ENCODE peak calls at places on chromosomes 3 and 15, in four cellular contexts. E is IMR-90, Y is HepG2, B is GM12878. R is an unnamed sample.

GRCh38 chr15:87477759-87478687 is 778.5 kb downstream of the NTRK3 start:
- DNase-seq in E (peak), Y (no peak), B (no peak), R (peak)

GRCh38 chr15:47582283-47582682 is 135.0 kb upstream of the SEMA6D start:
- DNase-seq in E (no peak), Y (no peak), B (no peak), R (no peak)

GRCh38 chr3:79369306-79369705 is 398.5 kb downstream of the ROBO1 start:
- DNase-seq in E (peak), Y (no peak), B (no peak), R (no peak)

GRCh38 chr3:130849111-130849552 is 44.8 kb upstream of the ATP2C1 start:
- DNase-seq in E (no peak), Y (no peak), B (no peak), R (no peak)

GRCh38 chr15:23753248-23753647 is 66.1 kb upstream of the NDN start:
- DNase-seq in E (no peak), Y (no peak), B (no peak), R (no peak)

GRCh38 chr3:140207541-140207940 is 272.6 kb downstream of the CLSTN2 start:
- DNase-seq in E (no peak), Y (no peak), B (no peak), R (no peak)

GRCh38 chr3:18625085-18625484 is 199.9 kb upstream of the SATB1 start:
- DNase-seq in E (no peak), Y (no peak), B (no peak), R (no peak)

GRCh38 chr3:121834079-121834730 is 655 bp downstream of the IQCB1 start:
- DNase-seq in E (peak), Y (peak), B (no peak), R (peak)

GRCh38 chr3:134846084-134846483 is 51.0 kb downstream of the EPHB1 start:
- DNase-seq in E (no peak), Y (no peak), B (no peak), R (no peak)

GRCh38 chr3:100080573-100080972 is 33.7 kb downstream of the FILIP1L start:
- DNase-seq in E (peak), Y (peak), B (no peak), R (no peak)

GRCh38 chr3:12656193-12656592 is 7.7 kb downstream of the RAF1 start:
- DNase-seq in E (no peak), Y (no peak), B (no peak), R (no peak)

GRCh38 chr3:9779197-9779596 is 9.4 kb upstream of the CAMK1 start:
- DNase-seq in E (no peak), Y (no peak), B (no peak), R (no peak)

GRCh38 chr3:192317564-192317963 is 409.8 kb downstream of the FGF12 start:
- DNase-seq in E (no peak), Y (no peak), B (no peak), R (no peak)

GRCh38 chr3:47984089-47984759 is 32.0 kb downstream of the MAP4 start:
- DNase-seq in E (peak), Y (no peak), B (no peak), R (no peak)

GRCh38 chr3:31959951-31960792 is 20.9 kb downstream of the OSBPL10 start:
- DNase-seq in E (peak), Y (no peak), B (no peak), R (no peak)

GRCh38 chr3:149407898-149408297 is 30.4 kb upstream of the TM4SF1 start:
- DNase-seq in E (peak), Y (peak), B (no peak), R (no peak)

GRCh38 chr3:31606453-31606852 is 73.7 kb downstream of the STT3B start:
- DNase-seq in E (no peak), Y (no peak), B (no peak), R (no peak)

GRCh38 chr15:89106200-89106599 is 17.9 kb downstream of the ABHD2 start:
- DNase-seq in E (no peak), Y (no peak), B (no peak), R (no peak)
- TF ChIP-seq MXI1 in E (no peak), Y (no peak), B (no peak), R (no peak)

DNA sequence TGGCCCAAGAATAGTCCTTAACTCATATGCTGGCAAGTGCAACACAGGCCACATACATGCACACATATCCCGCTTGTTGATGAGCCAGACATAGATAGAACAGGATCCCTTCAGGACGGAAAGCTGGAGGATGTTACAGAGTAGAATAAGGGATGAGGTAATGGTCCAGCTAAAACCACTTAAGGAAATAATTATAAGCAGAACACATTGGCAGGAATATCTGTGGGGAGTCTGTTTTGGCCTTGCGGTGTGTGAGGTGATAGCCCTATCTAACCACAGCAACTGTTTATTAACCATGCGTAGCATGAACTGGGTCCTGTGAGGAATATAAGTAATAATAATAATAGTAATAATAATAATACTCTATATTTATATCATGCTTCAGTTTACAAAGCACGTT is 25.0 kb downstream of the SCG3 start:
- DNase-seq in E (no peak), Y (no peak), B (no peak), R (peak)
- TF ChIP-seq POLR2A in E (no peak), Y (no peak), B (no peak), R (no peak)

GRCh38 chr3:15384510-15385237 is 42.7 kb downstream of the METTL6 start:
- DNase-seq in E (no peak), Y (no peak), B (peak), R (no peak)
- TF ChIP-seq MXI1 in E (no peak), Y (no peak), B (peak), R (no peak)

GRCh38 chr15:84600687-84601554 is at the start of gene ZSCAN2:
- DNase-seq in E (peak), Y (peak), B (peak), R (peak)
- TF ChIP-seq POLR2A in E (no peak), Y (peak), B (peak), R (peak)

DNA sequence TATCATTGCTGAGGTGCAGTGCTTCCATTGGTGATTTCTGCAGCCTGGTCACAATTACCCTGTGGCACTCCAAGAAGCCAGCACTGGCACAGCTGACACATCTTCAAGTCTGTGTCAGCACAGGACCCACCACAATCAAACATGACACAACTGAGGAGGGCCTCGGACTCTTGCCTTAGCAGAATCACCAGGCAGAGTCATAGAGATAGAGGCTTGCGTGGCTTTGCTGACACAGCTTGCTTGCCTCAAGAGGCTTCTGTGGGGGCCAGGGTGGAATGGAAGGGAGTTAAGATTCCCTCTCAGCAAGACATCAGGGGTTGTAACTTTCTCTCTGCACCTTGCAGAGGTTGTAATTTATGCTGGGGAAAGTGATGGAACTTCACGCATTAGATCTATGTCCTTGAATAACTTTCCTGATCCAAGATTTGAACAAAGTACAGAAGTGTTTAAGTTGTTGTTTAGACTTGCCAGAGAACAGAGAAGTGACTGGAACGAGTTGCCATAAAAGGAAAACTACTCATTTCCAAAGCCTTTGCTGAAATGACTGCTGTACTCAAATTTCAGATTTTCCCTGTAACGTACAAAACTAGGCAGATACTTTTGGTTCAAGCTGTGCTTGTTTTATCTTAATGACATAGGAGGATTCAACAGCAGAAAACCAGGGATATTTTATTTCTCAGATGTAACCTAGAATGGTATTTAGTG is 170.7 kb downstream of the DIPK2A start:
- DNase-seq in E (peak), Y (no peak), B (no peak), R (no peak)
- TF ChIP-seq MXI1 in E (no peak), Y (no peak), B (no peak), R (no peak)

DNA sequence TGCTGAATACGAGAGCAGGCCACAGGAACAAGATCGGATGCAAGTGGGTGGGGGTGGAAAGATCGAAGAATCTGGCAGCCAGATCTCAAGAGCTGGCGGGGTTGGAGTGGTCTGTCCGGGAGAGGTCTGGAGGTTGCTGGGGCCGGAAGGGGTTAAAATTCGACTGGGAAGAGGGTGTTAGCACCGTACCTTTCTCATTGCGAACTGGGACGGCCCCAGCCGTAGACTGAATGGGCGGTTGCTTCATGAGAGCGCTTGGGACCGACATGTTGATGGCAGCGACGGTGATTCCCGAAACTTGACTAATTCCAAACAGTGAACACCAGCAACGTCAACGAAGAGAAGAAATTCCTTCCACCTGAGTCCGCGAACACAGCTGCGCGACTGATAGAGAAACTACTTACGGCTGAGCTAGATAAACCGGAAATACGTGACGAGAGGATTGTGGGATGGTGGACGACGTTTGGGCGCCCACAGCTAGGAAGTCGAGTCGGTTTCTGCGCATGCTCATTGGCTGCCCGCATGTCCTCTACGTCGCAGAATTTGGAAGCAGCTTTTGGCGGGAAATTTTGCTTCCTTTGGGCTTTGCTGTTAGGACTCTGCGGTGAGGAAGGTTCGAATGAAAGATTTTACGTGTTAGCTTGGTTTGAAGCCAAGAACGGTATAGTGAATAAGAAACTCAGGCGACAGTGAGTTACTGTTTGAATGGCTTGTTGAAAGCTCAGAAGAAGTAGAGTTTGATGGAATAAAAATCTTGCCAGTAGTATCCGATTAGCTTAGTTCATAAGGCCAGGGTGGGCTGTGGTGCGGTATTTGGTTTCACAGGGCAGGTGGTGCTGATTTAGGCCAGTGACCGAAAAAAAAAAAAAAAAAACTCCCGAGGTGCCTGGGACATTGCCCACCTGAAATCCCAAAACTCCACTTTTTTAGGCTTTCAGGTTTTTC is at the start of gene MFAP1:
- DNase-seq in E (peak), Y (peak), B (peak), R (peak)
- TF ChIP-seq POLR2A in E (peak), Y (peak), B (peak), R (peak)

GRCh38 chr3:14124223-14124614 is 451 bp downstream of the CHCHD4 start:
- DNase-seq in E (no peak), Y (peak), B (peak), R (no peak)
- TF ChIP-seq MXI1 in E (peak), Y (peak), B (peak), R (peak)

DNA sequence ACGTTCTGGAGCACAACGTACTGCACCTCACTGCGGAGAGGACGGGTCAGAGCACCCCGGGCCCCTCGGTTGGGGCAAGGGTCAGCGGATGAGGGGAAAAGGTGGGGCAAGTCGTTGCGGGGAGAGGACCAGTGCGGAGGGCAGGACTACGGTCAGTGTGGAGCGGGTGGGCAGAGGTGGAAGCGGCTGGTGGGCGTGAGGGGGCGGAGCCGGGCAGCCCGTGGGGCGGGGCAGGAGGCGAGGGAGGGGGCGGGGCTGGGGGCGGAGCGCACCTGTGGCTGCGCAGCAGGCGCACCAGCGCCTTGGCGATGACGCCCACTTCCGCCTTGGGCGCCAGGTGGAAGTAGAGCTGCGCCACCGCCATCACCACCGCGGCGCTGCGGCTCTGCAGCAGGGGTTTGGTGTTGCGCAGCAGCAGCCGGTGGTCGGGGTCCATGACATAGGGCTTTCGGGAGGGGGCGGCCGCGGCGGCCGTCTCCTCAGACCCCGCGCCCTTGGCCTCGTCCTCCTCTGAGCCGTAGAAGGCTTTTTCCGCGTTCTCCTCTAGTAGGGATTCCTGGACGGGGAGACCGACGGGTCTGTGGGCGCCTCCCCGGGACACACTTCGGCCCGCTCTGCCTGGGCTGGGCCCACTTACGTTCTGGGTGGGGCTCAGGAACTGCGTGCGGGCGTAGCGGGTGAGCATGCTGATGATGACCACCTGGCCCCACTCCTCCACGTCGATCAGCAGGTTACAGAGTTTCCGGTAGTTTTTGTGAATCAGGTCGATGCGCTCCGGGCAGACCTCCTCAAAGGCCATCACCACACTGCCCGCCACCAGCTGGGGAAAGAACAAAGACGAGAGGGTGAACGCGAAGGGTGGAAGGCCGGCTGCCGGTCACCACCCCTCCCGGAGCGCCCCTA is 29.2 kb downstream of the AP3B2 start:
- DNase-seq in E (no peak), Y (no peak), B (no peak), R (peak)
- TF ChIP-seq POLR2A in E (no peak), Y (no peak), B (peak), R (peak)

GRCh38 chr3:190381356-190381940 is 6.5 kb upstream of the CLDN16 start:
- DNase-seq in E (peak), Y (no peak), B (no peak), R (no peak)

GRCh38 chr3:190382082-190382481 is 5.9 kb upstream of the CLDN16 start:
- DNase-seq in E (peak), Y (no peak), B (no peak), R (no peak)

GRCh38 chr3:190387578-190388213 is at the start of gene CLDN16:
- DNase-seq in E (no peak), Y (no peak), B (no peak), R (no peak)

GRCh38 chr3:190384241-190384863 is 3.6 kb upstream of the CLDN16 start:
- DNase-seq in E (peak), Y (peak), B (peak), R (peak)

GRCh38 chr3:190385835-190386688 is 1.9 kb upstream of the CLDN16 start:
- DNase-seq in E (peak), Y (peak), B (no peak), R (no peak)
- TF ChIP-seq MXI1 in E (no peak), Y (no peak), B (no peak), R (no peak)

GRCh38 chr3:194203482-194204035 is 67.6 kb downstream of the HES1 start:
- DNase-seq in E (no peak), Y (no peak), B (no peak), R (no peak)
- TF ChIP-seq POLR2A in E (no peak), Y (no peak), B (no peak), R (no peak)

R was measured in K562.